ENCODE peak calls at places on chromosomes 7 and 10, in nine cellular contexts. P is K562; W is ureter; R is mucosa of gallbladder; I is CD8-positive, alpha-beta T cell; N is GM20000; Q is transverse colon; A is epithelial cell of esophagus; K is stimulated activated CD4-positive, alpha-beta T cell treated with anti-CD3 and anti-CD28 coated beads, Interleukin-15, amount 100 ng/mL, for 1 hour. B is an unnamed sample.
A peak's percentile ranks its signal among the peaks of the same experiment; 100 is the strongest.

GRCh38 chr7:157136372-157136771 is 2.4 kb upstream of the UBE3C start:
- DNase-seq in R (no peak), K (no peak), A (peak; percentile 89), P (peak; percentile 41), N (no peak), W (no peak), Q (no peak), I (no peak), B (no peak)

GRCh38 chr7:121269798-121270197 is 59.0 kb upstream of the WNT16 start:
- DNase-seq in W (no peak), R (no peak), N (no peak), I (no peak), A (no peak), K (no peak), P (no peak), Q (no peak), B (no peak)

GRCh38 chr10:62853710-62854109 is 37.5 kb upstream of the EGR2 start:
- DNase-seq in I (no peak), W (no peak), K (no peak), Q (no peak), N (no peak), R (no peak), P (no peak), A (no peak), B (no peak)

GRCh38 chr7:71752171-71752935 is 620.4 kb downstream of the GALNT17 start:
- DNase-seq in R (peak; percentile 48), A (peak; percentile 14), K (no peak), I (no peak), P (peak; percentile 81), N (peak; percentile 63), Q (peak; percentile 28), W (no peak), B (no peak)

GRCh38 chr7:20208651-20209307 is 8.4 kb downstream of the MACC1 start:
- DNase-seq in K (no peak), A (no peak), Q (no peak), R (no peak), W (no peak), N (no peak), I (no peak), P (no peak), B (no peak)

GRCh38 chr7:82017334-82017943 is 247.6 kb upstream of the HGF start:
- DNase-seq in R (no peak), K (no peak), W (no peak), A (peak; percentile 49), Q (no peak), I (no peak), N (no peak), P (no peak), B (no peak)

GRCh38 chr10:122282253-122282671 is 11.2 kb downstream of the BTBD16 start:
- DNase-seq in I (no peak), R (no peak), K (no peak), W (no peak), P (no peak), N (no peak), Q (no peak), A (peak; percentile 60), B (no peak)

GRCh38 chr10:43136995-43137700 is 1.1 kb upstream of the CSGALNACT2 start:
- DNase-seq in P (no peak), K (no peak), N (no peak), W (no peak), I (no peak), Q (no peak), R (no peak), A (no peak), B (no peak)

GRCh38 chr7:12706900-12707536 is 19.6 kb downstream of the ARL4A start:
- DNase-seq in W (no peak), Q (no peak), N (no peak), I (no peak), P (no peak), A (peak; percentile 79), K (no peak), R (no peak), B (no peak)

GRCh38 chr10:113221756-113222168 is 271.7 kb downstream of the TCF7L2 start:
- DNase-seq in R (no peak), P (no peak), A (peak; percentile 24), K (no peak), N (no peak), I (no peak), Q (no peak), W (no peak), B (no peak)

GRCh38 chr10:42836771-42837468 is 54.3 kb downstream of the BMS1 start:
- DNase-seq in N (no peak), A (peak; percentile 45), R (no peak), Q (peak; percentile 11), W (no peak), P (no peak), K (no peak), I (no peak), B (no peak)

GRCh38 chr7:20116869-20117268 is 100.3 kb downstream of the MACC1 start:
- DNase-seq in W (no peak), I (no peak), P (no peak), A (no peak), N (no peak), Q (no peak), K (no peak), R (no peak), B (no peak)

GRCh38 chr10:63346015-63346441 is 119.7 kb downstream of the JMJD1C start:
- DNase-seq in R (no peak), I (no peak), A (peak; percentile 17), Q (no peak), W (no peak), P (no peak), K (no peak), N (no peak), B (no peak)

GRCh38 chr7:46168671-46169383 is 247.8 kb upstream of the IGFBP3 start:
- DNase-seq in N (no peak), I (no peak), A (peak; percentile 94), K (no peak), P (no peak), W (no peak), Q (no peak), R (no peak), B (no peak)

GRCh38 chr7:133795061-133795460 is 332.1 kb upstream of the LRGUK start:
- DNase-seq in R (no peak), I (no peak), A (no peak), W (no peak), N (no peak), Q (no peak), K (no peak), P (no peak), B (no peak)

GRCh38 chr10:59805043-59805442 is 51.8 kb upstream of the MRLN start:
- DNase-seq in Q (peak; percentile 67), P (peak; percentile 21), N (no peak), K (no peak), A (peak; percentile 45), R (no peak), I (no peak), W (no peak), B (no peak)

GRCh38 chr7:44046321-44047061 is 2.0 kb downstream of the DBNL start:
- DNase-seq in Q (no peak), K (no peak), N (no peak), W (peak; percentile 41), P (peak; percentile 34), R (no peak), A (no peak), I (peak; percentile 41), B (no peak)

GRCh38 chr10:49109669-49110335 is 5.5 kb downstream of the VSTM4 start:
- DNase-seq in P (no peak), I (no peak), Q (peak; percentile 46), A (no peak), K (no peak), W (no peak), N (no peak), R (peak; percentile 41), B (no peak)

GRCh38 chr7:150430465-150431085 is 19.9 kb upstream of the GIMAP8 start:
- DNase-seq in K (no peak), N (no peak), I (no peak), Q (no peak), A (no peak), R (no peak), W (no peak), P (peak; percentile 11), B (peak; percentile 16)

GRCh38 chr10:118108194-118109026 is 61.7 kb upstream of the RAB11FIP2 start:
- DNase-seq in A (peak; percentile 62), N (no peak), P (peak; percentile 54), R (no peak), Q (no peak), I (no peak), W (no peak), K (no peak), B (no peak)

GRCh38 chr7:134649231-134649775 is 2.6 kb downstream of the BPGM start:
- DNase-seq in N (no peak), I (no peak), A (no peak), R (no peak), K (no peak), P (no peak), Q (no peak), W (no peak), B (no peak)

GRCh38 chr10:103975169-103975568 is 8.2 kb downstream of the SLK start:
- DNase-seq in Q (no peak), R (no peak), A (no peak), P (no peak), N (no peak), W (no peak), K (no peak), I (no peak), B (no peak)

GRCh38 chr7:94060772-94061171 is 56.6 kb upstream of the BET1 start:
- DNase-seq in I (no peak), P (no peak), A (no peak), K (no peak), N (peak; percentile 4), Q (no peak), W (no peak), R (no peak), B (no peak)

GRCh38 chr10:133135116-133135465 is 24.9 kb upstream of the KNDC1 start:
- DNase-seq in K (no peak), Q (no peak), P (no peak), I (no peak), W (no peak), A (no peak), R (no peak), N (no peak), B (no peak)

GRCh38 chr7:103702454-103702853 is 256.4 kb upstream of the SLC26A5 start:
- DNase-seq in R (no peak), I (no peak), N (no peak), K (no peak), W (no peak), A (no peak), Q (no peak), P (no peak), B (no peak)